ENCODE peak calls at places on chromosome 6, in eight cellular contexts. X is ELF-1; J is stimulated activated CD4-positive, alpha-beta T cell treated with anti-CD3 and anti-CD28 coated beads, Interleukin-4, amount 100 ng/mL, for 4 hours; C is activated naive CD8-positive, alpha-beta T cell treated with anti-CD3 and anti-CD28 coated beads, Interleukin-2, amount 50 U/mL, for 24 hours; G is substantia nigra; N is T-helper 9 cell; P is RPMI7951; R is stimulated activated CD8-positive, alpha-beta memory T cell treated with anti-CD3 and anti-CD28 coated beads, Interleukin-15, amount 100 ng/mL, for 24 hours. I is an unnamed sample.

GRCh38 chr6:123965894-123966293 is 162.2 kb downstream of the NKAIN2 start:
- DNase-seq in G (no peak), P (no peak), J (no peak), R (no peak), X (peak), C (no peak), N (no peak), I (no peak)

GRCh38 chr6:108176281-108177089 is 10.7 kb downstream of the NR2E1 start:
- DNase-seq in X (no peak), J (no peak), N (no peak), C (no peak), R (no peak), G (no peak), P (no peak), I (no peak)

GRCh38 chr6:10407674-10408054 is 7.2 kb downstream of the TFAP2A start:
- DNase-seq in C (no peak), J (no peak), X (no peak), R (no peak), G (no peak), N (no peak), P (no peak), I (no peak)

GRCh38 chr6:109434456-109434855 is 6.0 kb downstream of the PPIL6 start:
- DNase-seq in C (no peak), R (no peak), J (no peak), X (no peak), N (no peak), P (no peak), G (no peak), I (no peak)

GRCh38 chr6:150897400-150897943 is 32.0 kb downstream of the MTHFD1L start:
- DNase-seq in C (no peak), N (no peak), J (no peak), R (no peak), P (no peak), X (no peak), G (no peak), I (no peak)

GRCh38 chr6:49110876-49111275 is 352.2 kb downstream of the MMUT start:
- DNase-seq in P (no peak), R (no peak), J (no peak), N (no peak), X (no peak), C (no peak), G (no peak), I (no peak)

GRCh38 chr6:145082359-145082758 is 653.0 kb downstream of the EPM2A start:
- DNase-seq in C (no peak), P (no peak), X (no peak), R (no peak), J (no peak), N (no peak), G (no peak), I (no peak)

GRCh38 chr6:3226422-3227362 is 761 bp downstream of the TUBB2B start:
- DNase-seq in X (peak), R (no peak), G (no peak), N (peak), P (peak), J (no peak), C (peak), I (no peak)

GRCh38 chr6:63730311-63730710 is 94.7 kb downstream of the PHF3 start:
- DNase-seq in C (no peak), J (no peak), R (no peak), P (no peak), X (no peak), N (no peak), G (no peak), I (no peak)

GRCh38 chr6:7390218-7390878 is 740 bp downstream of the RIOK1 start:
- DNase-seq in P (no peak), G (no peak), N (no peak), J (no peak), C (peak), X (peak), R (no peak), I (no peak)

GRCh38 chr6:23477576-23477975 is 648.4 kb upstream of the NRSN1 start:
- DNase-seq in P (no peak), C (no peak), J (no peak), G (no peak), R (no peak), N (no peak), X (no peak), I (no peak)

GRCh38 chr6:42340516-42340915 is 111.2 kb downstream of the TRERF1 start:
- DNase-seq in J (no peak), G (no peak), P (no peak), X (no peak), C (no peak), N (no peak), R (no peak), I (no peak)

GRCh38 chr6:147586044-147586443 is 77.6 kb downstream of the SAMD5 start:
- DNase-seq in R (no peak), P (no peak), X (no peak), N (no peak), G (no peak), J (no peak), C (no peak), I (no peak)

GRCh38 chr6:2434116-2434515 is 188.7 kb upstream of the GMDS start:
- DNase-seq in G (no peak), P (no peak), J (no peak), R (no peak), C (no peak), N (no peak), X (no peak), I (no peak)

GRCh38 chr6:6781172-6781876 is 192.8 kb downstream of the LY86 start:
- DNase-seq in C (no peak), G (no peak), J (no peak), R (no peak), X (peak), N (no peak), P (peak), I (peak)

GRCh38 chr6:18451756-18452155 is 64.6 kb downstream of the RNF144B start:
- DNase-seq in C (no peak), J (no peak), R (no peak), X (no peak), P (no peak), G (no peak), N (no peak), I (no peak)

GRCh38 chr6:130434174-130434873 is 68.5 kb downstream of the TMEM200A start:
- DNase-seq in R (no peak), G (no peak), N (no peak), C (no peak), P (peak), X (no peak), J (no peak), I (no peak)

GRCh38 chr6:119337252-119337651 is 12.3 kb downstream of the MAN1A1 start:
- DNase-seq in R (no peak), X (no peak), C (no peak), P (no peak), J (no peak), N (no peak), G (no peak), I (no peak)

GRCh38 chr6:28269492-28269891 is 2.5 kb downstream of the ZSCAN26 start:
- DNase-seq in C (no peak), J (no peak), N (no peak), G (no peak), P (peak), X (no peak), R (no peak), I (no peak)

I was measured in GOT3.